ENCODE peak calls at places on chromosome 9, in eight cellular contexts. O, K, C, S, H, Q, L and Y are unnamed samples.

GRCh38 chr9:115595951-115596742 is 478.2 kb upstream of the TNC start:
- DNase-seq in H (no peak), K (no peak), O (peak; percentile 16), C (no peak), L (no peak), S (no peak), Q (peak; percentile 9), Y (no peak)

GRCh38 chr9:33311953-33312352 is 21.6 kb downstream of the NFX1 start:
- DNase-seq in K (no peak), L (no peak), O (no peak), H (no peak), C (no peak), S (no peak), Q (no peak), Y (no peak)

GRCh38 chr9:120931278-120932085 is 4.9 kb upstream of the TRAF1 start:
- DNase-seq in O (no peak), H (no peak), C (peak; percentile 82), S (peak; percentile 70), K (peak; percentile 63), Q (no peak), L (no peak), Y (no peak)

GRCh38 chr9:97578846-97579245 is 54.3 kb downstream of the TSTD2 start:
- DNase-seq in K (no peak), L (no peak), S (no peak), H (no peak), O (no peak), Q (no peak), C (no peak), Y (no peak)

GRCh38 chr9:36039696-36040095 is 3.0 kb downstream of the RECK start:
- DNase-seq in S (peak; percentile 40), L (no peak), Q (no peak), O (no peak), K (no peak), H (no peak), C (no peak), Y (no peak)

GRCh38 chr9:13513262-13513661 is 233.8 kb upstream of the MPDZ start:
- DNase-seq in K (no peak), O (no peak), C (no peak), H (no peak), S (no peak), L (no peak), Q (no peak), Y (no peak)

GRCh38 chr9:113307401-113307975 is 4.3 kb upstream of the RNF183 start:
- DNase-seq in C (no peak), S (no peak), O (no peak), L (no peak), Q (no peak), K (no peak), H (no peak), Y (no peak)

GRCh38 chr9:113580041-113580953 is 116.8 kb downstream of the RGS3 start:
- DNase-seq in H (no peak), C (peak; percentile 92), Q (no peak), K (peak; percentile 95), O (no peak), S (peak; percentile 89), L (no peak), Y (no peak)

GRCh38 chr9:34985311-34985899 is 4.1 kb upstream of the DNAJB5 start:
- DNase-seq in Q (peak; percentile 77), L (no peak), C (peak; percentile 47), H (peak; percentile 66), K (peak; percentile 60), O (peak; percentile 84), S (peak; percentile 70), Y (peak; percentile 81)

GRCh38 chr9:109590945-109591344 is 92.8 kb upstream of the PTPN3 start:
- DNase-seq in Q (no peak), H (no peak), L (no peak), K (no peak), S (peak; percentile 4), C (no peak), O (no peak), Y (no peak)

GRCh38 chr9:33820231-33820745 is 3.3 kb downstream of the UBE2R2 start:
- DNase-seq in S (no peak), O (no peak), C (no peak), K (no peak), H (no peak), L (no peak), Q (no peak), Y (no peak)

GRCh38 chr9:93124793-93125192 is 9.3 kb downstream of the NINJ1 start:
- DNase-seq in O (no peak), L (no peak), K (no peak), C (no peak), Q (no peak), H (no peak), S (no peak), Y (no peak)

GRCh38 chr9:120713257-120714087 is 798 bp downstream of the MEGF9 start:
- DNase-seq in C (peak; percentile 49), S (peak; percentile 16), Q (no peak), H (peak; percentile 21), O (peak; percentile 58), K (peak; percentile 56), L (no peak), Y (peak; percentile 11)

GRCh38 chr9:14978022-14979000 is 68.1 kb upstream of the FREM1 start:
- DNase-seq in H (no peak), Q (no peak), L (no peak), S (no peak), C (no peak), K (no peak), O (no peak), Y (no peak)

GRCh38 chr9:78831726-78832125 is 534.8 kb downstream of the PSAT1 start:
- DNase-seq in K (no peak), O (no peak), L (no peak), Q (no peak), S (no peak), H (no peak), C (no peak), Y (no peak)

GRCh38 chr9:124788542-124789217 is 11.7 kb downstream of the OLFML2A start:
- DNase-seq in O (no peak), L (no peak), C (no peak), H (no peak), K (no peak), S (no peak), Q (no peak), Y (no peak)

GRCh38 chr9:115154969-115155534 is 37.1 kb upstream of the TNC start:
- DNase-seq in O (no peak), C (no peak), L (no peak), Q (no peak), K (no peak), H (no peak), S (no peak), Y (no peak)

GRCh38 chr9:100587375-100587774 is 9.5 kb downstream of the CAVIN4 start:
- DNase-seq in S (no peak), C (no peak), L (no peak), H (no peak), K (no peak), Q (peak; percentile 60), O (no peak), Y (no peak)

GRCh38 chr9:113154471-113154870 is 3.7 kb downstream of the SLC31A2 start:
- DNase-seq in K (peak; percentile 69), C (no peak), O (no peak), H (no peak), Q (no peak), L (no peak), S (peak; percentile 88), Y (no peak)

GRCh38 chr9:129007035-129007765 is 20.9 kb downstream of the SH3GLB2 start:
- DNase-seq in Q (no peak), L (no peak), C (no peak), H (no peak), O (no peak), S (no peak), K (no peak), Y (no peak)

GRCh38 chr9:93052791-93053540 is 5.5 kb upstream of the SUSD3 start:
- DNase-seq in K (no peak), C (peak; percentile 31), Q (no peak), H (no peak), S (no peak), L (no peak), O (peak; percentile 74), Y (no peak)

GRCh38 chr9:135166566-135166965 is 79.1 kb downstream of the OLFM1 start:
- DNase-seq in S (no peak), Q (no peak), K (no peak), C (no peak), O (no peak), H (no peak), L (no peak), Y (no peak)
- TF ChIP-seq CTCF in S (no peak), Q (no peak), K (no peak), C (no peak), O (no peak), H (no peak), L (no peak), Y (no peak)

GRCh38 chr9:117622347-117622746 is 81.9 kb upstream of the TLR4 start:
- DNase-seq in O (peak; percentile 50), H (no peak), S (no peak), K (no peak), L (no peak), C (no peak), Q (no peak), Y (no peak)

DNA sequence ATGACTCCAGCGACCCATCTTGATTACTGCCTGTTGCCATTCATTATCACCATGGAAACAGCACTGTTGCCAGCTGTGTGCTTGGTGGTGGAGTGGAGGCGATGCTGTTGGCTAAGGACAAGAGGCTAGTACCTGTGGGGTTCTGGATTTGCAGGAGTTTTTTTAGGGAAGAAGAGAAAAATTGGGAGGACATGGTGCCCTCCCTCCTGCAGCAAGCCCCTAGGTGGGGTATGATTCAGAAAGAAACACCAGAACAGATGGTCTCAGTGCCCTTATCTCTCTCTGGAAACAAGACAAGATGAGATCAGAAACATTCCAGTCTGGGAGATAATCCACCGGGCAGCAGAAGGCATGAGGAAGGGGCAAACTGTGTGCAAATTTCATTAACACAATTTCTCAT is 87.8 kb upstream of the TLR4 start:
- DNase-seq in S (no peak), L (no peak), Q (no peak), H (no peak), K (no peak), O (no peak), C (no peak), Y (no peak)
- TF ChIP-seq CTCF in S (no peak), L (no peak), Q (no peak), H (no peak), K (no peak), O (no peak), C (no peak), Y (no peak)

DNA sequence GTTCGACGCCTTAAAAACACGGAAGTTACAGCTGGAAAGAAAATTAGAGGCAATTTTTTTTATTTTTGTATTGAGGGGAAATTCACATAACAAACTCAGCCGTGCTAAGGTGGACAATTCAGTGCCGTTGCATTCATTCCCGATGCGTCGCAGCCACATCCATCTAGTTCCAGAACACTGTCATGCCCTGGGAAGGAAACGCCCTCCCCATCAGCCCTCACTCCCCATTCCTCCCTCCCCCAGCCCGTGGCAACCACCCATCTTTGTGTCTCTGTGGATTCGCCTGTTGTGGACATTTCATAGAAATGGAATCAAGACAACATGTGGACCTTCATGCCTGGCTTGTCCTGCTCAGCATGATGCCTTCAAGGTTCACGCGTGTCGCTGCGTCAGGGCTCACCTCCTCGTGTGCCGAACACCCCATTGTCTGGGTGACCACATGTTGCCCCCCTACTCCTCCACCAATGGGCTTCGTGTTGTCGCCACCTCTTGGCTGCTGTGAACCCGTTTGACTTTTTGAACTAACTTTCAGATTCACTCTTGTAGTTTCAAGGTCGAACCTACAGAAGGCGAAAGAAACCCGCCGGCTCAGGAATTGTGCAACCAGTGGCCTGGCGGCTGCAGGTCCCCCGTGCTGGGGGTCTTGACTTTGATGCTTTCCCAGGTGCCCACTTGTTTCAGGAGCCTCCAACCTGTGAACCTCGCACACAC is 17.4 kb upstream of the CAMSAP1 start:
- DNase-seq in H (no peak), K (no peak), O (peak; percentile 72), Q (no peak), S (no peak), C (no peak), L (peak; percentile 33), Y (no peak)
- TF ChIP-seq CTCF in H (no peak), K (no peak), O (peak; percentile 44), Q (no peak), S (no peak), C (no peak), L (peak; percentile 56), Y (no peak)

GRCh38 chr9:86471501-86471900 is 117.3 kb upstream of the TUT7 start:
- DNase-seq in O (no peak), C (no peak), S (no peak), L (no peak), K (no peak), Q (no peak), H (no peak), Y (no peak)
- TF ChIP-seq CTCF in O (no peak), C (no peak), S (no peak), L (no peak), K (no peak), Q (no peak), H (no peak), Y (no peak)